ENCODE peak calls at places on chromosomes 12 and 14, in seven cellular contexts. One of them, this sample, is unnamed.

GRCh38 chr12:123444396-123445026 is 8.0 kb upstream of the RILPL2 start:
- DNase-seq in psoas muscle: no peak
- DNase-seq in AG09319: peak
- DNase-seq in cardiac fibroblast: peak
- DNase-seq in GM20000: no peak
- DNase-seq in fibroblast of villous mesenchyme: peak
- DNase-seq in heart right ventricle: no peak
- DNase-seq in this sample: no peak

GRCh38 chr12:71685312-71685906 is 473 bp upstream of the TMEM19 start:
- DNase-seq in heart right ventricle: no peak
- DNase-seq in psoas muscle: peak
- DNase-seq in cardiac fibroblast: no peak
- DNase-seq in GM20000: no peak
- DNase-seq in AG09319: no peak
- DNase-seq in fibroblast of villous mesenchyme: no peak
- DNase-seq in this sample: no peak

GRCh38 chr12:15444523-15444922 is 122.2 kb downstream of the PTPRO start:
- DNase-seq in AG09319: no peak
- DNase-seq in cardiac fibroblast: no peak
- DNase-seq in psoas muscle: no peak
- DNase-seq in heart right ventricle: no peak
- DNase-seq in GM20000: no peak
- DNase-seq in fibroblast of villous mesenchyme: no peak
- DNase-seq in this sample: no peak

GRCh38 chr14:100067481-100067880 is 2.3 kb downstream of the EVL start:
- DNase-seq in cardiac fibroblast: no peak
- DNase-seq in psoas muscle: no peak
- DNase-seq in GM20000: no peak
- DNase-seq in fibroblast of villous mesenchyme: no peak
- DNase-seq in heart right ventricle: no peak
- DNase-seq in AG09319: no peak
- DNase-seq in this sample: no peak

GRCh38 chr12:70485704-70486103 is 119.6 kb downstream of the KCNMB4 start:
- DNase-seq in fibroblast of villous mesenchyme: no peak
- DNase-seq in AG09319: no peak
- DNase-seq in psoas muscle: no peak
- DNase-seq in cardiac fibroblast: no peak
- DNase-seq in GM20000: no peak
- DNase-seq in heart right ventricle: no peak
- DNase-seq in this sample: no peak

GRCh38 chr12:80709811-80710726 is 2.6 kb downstream of the MYF6 start:
- DNase-seq in AG09319: no peak
- DNase-seq in heart right ventricle: no peak
- DNase-seq in psoas muscle: peak
- DNase-seq in fibroblast of villous mesenchyme: no peak
- DNase-seq in cardiac fibroblast: peak
- DNase-seq in GM20000: no peak
- DNase-seq in this sample: peak

GRCh38 chr14:64983439-64984310 is 3.0 kb upstream of the FNTB start:
- DNase-seq in cardiac fibroblast: peak
- DNase-seq in psoas muscle: no peak
- DNase-seq in fibroblast of villous mesenchyme: peak
- DNase-seq in AG09319: peak
- DNase-seq in heart right ventricle: no peak
- DNase-seq in GM20000: peak
- DNase-seq in this sample: peak

GRCh38 chr12:57093412-57094193 is 4.7 kb downstream of the NAB2 start:
- DNase-seq in fibroblast of villous mesenchyme: peak
- DNase-seq in psoas muscle: peak
- DNase-seq in heart right ventricle: peak
- DNase-seq in GM20000: peak
- DNase-seq in cardiac fibroblast: peak
- DNase-seq in AG09319: no peak
- DNase-seq in this sample: peak

GRCh38 chr12:44774815-44775411 is 101.2 kb downstream of the NELL2 start:
- DNase-seq in GM20000: peak
- DNase-seq in AG09319: no peak
- DNase-seq in heart right ventricle: no peak
- DNase-seq in cardiac fibroblast: peak
- DNase-seq in psoas muscle: no peak
- DNase-seq in fibroblast of villous mesenchyme: no peak
- DNase-seq in this sample: peak

GRCh38 chr12:62832528-62832927 is 102.4 kb downstream of the PPM1H start:
- DNase-seq in cardiac fibroblast: no peak
- DNase-seq in fibroblast of villous mesenchyme: no peak
- DNase-seq in GM20000: no peak
- DNase-seq in heart right ventricle: no peak
- DNase-seq in psoas muscle: no peak
- DNase-seq in AG09319: no peak
- DNase-seq in this sample: no peak

GRCh38 chr12:50825372-50825838 is 17.3 kb upstream of the TMPRSS12 start:
- DNase-seq in heart right ventricle: no peak
- DNase-seq in psoas muscle: no peak
- DNase-seq in cardiac fibroblast: peak
- DNase-seq in AG09319: peak
- DNase-seq in fibroblast of villous mesenchyme: peak
- DNase-seq in GM20000: peak
- DNase-seq in this sample: peak

GRCh38 chr12:31362759-31363415 is 36.9 kb upstream of the SINHCAF start:
- DNase-seq in cardiac fibroblast: no peak
- DNase-seq in AG09319: no peak
- DNase-seq in GM20000: peak
- DNase-seq in fibroblast of villous mesenchyme: peak
- DNase-seq in heart right ventricle: no peak
- DNase-seq in psoas muscle: no peak
- DNase-seq in this sample: peak

GRCh38 chr14:89227490-89227834 is 189.6 kb downstream of the FOXN3 start:
- DNase-seq in psoas muscle: no peak
- DNase-seq in heart right ventricle: no peak
- DNase-seq in cardiac fibroblast: no peak
- DNase-seq in GM20000: no peak
- DNase-seq in AG09319: no peak
- DNase-seq in fibroblast of villous mesenchyme: no peak
- DNase-seq in this sample: no peak

GRCh38 chr12:67991158-67991557 is 1.9 kb downstream of the IFNG-AS1 start:
- DNase-seq in AG09319: no peak
- DNase-seq in psoas muscle: no peak
- DNase-seq in fibroblast of villous mesenchyme: no peak
- DNase-seq in cardiac fibroblast: no peak
- DNase-seq in GM20000: peak
- DNase-seq in heart right ventricle: no peak
- DNase-seq in this sample: peak

GRCh38 chr12:114679942-114680341 is 4.0 kb downstream of the TBX3 start:
- DNase-seq in heart right ventricle: no peak
- DNase-seq in psoas muscle: no peak
- DNase-seq in cardiac fibroblast: peak
- DNase-seq in fibroblast of villous mesenchyme: peak
- DNase-seq in GM20000: no peak
- DNase-seq in AG09319: no peak
- DNase-seq in this sample: no peak

GRCh38 chr14:68139466-68140110 is 320.0 kb downstream of the RAD51B start:
- DNase-seq in heart right ventricle: no peak
- DNase-seq in cardiac fibroblast: no peak
- DNase-seq in GM20000: no peak
- DNase-seq in psoas muscle: no peak
- DNase-seq in fibroblast of villous mesenchyme: no peak
- DNase-seq in AG09319: no peak
- DNase-seq in this sample: no peak

GRCh38 chr12:124425667-124426066 is 130.8 kb downstream of the RFLNA start:
- DNase-seq in GM20000: no peak
- DNase-seq in heart right ventricle: peak
- DNase-seq in fibroblast of villous mesenchyme: no peak
- DNase-seq in psoas muscle: no peak
- DNase-seq in AG09319: no peak
- DNase-seq in cardiac fibroblast: no peak
- DNase-seq in this sample: no peak

GRCh38 chr12:132130690-132131089 is 13.4 kb downstream of the DDX51 start:
- DNase-seq in GM20000: no peak
- DNase-seq in cardiac fibroblast: no peak
- DNase-seq in fibroblast of villous mesenchyme: no peak
- DNase-seq in psoas muscle: no peak
- DNase-seq in heart right ventricle: no peak
- DNase-seq in AG09319: no peak
- DNase-seq in this sample: no peak

GRCh38 chr14:91233936-91234790 is 10.3 kb downstream of the GPR68 start:
- DNase-seq in GM20000: no peak
- DNase-seq in cardiac fibroblast: no peak
- DNase-seq in heart right ventricle: peak
- DNase-seq in psoas muscle: peak
- DNase-seq in fibroblast of villous mesenchyme: no peak
- DNase-seq in AG09319: no peak
- DNase-seq in this sample: no peak

GRCh38 chr12:93970892-93971688 is 177.3 kb upstream of the PLXNC1 start:
- DNase-seq in AG09319: no peak
- DNase-seq in GM20000: no peak
- DNase-seq in fibroblast of villous mesenchyme: no peak
- DNase-seq in cardiac fibroblast: peak
- DNase-seq in heart right ventricle: no peak
- DNase-seq in psoas muscle: no peak
- DNase-seq in this sample: no peak

GRCh38 chr12:51055060-51055459 is 6.9 kb downstream of the LETMD1 start:
- DNase-seq in GM20000: no peak
- DNase-seq in psoas muscle: no peak
- DNase-seq in cardiac fibroblast: no peak
- DNase-seq in fibroblast of villous mesenchyme: no peak
- DNase-seq in heart right ventricle: no peak
- DNase-seq in AG09319: no peak
- DNase-seq in this sample: no peak

GRCh38 chr12:114400395-114400794 is 5.5 kb downstream of the TBX5 start:
- DNase-seq in fibroblast of villous mesenchyme: peak
- DNase-seq in psoas muscle: no peak
- DNase-seq in AG09319: no peak
- DNase-seq in GM20000: no peak
- DNase-seq in heart right ventricle: no peak
- DNase-seq in cardiac fibroblast: no peak
- DNase-seq in this sample: no peak

GRCh38 chr12:33180921-33181320 is 258.7 kb downstream of the SYT10 start:
- DNase-seq in fibroblast of villous mesenchyme: no peak
- DNase-seq in GM20000: no peak
- DNase-seq in psoas muscle: no peak
- DNase-seq in AG09319: no peak
- DNase-seq in heart right ventricle: no peak
- DNase-seq in cardiac fibroblast: no peak
- DNase-seq in this sample: no peak

GRCh38 chr14:74400328-74400727 is 25.7 kb downstream of the SYNDIG1L start:
- DNase-seq in fibroblast of villous mesenchyme: peak
- DNase-seq in heart right ventricle: no peak
- DNase-seq in cardiac fibroblast: peak
- DNase-seq in GM20000: no peak
- DNase-seq in AG09319: no peak
- DNase-seq in psoas muscle: no peak
- DNase-seq in this sample: no peak
- TF ChIP-seq CTCF in fibroblast of villous mesenchyme: peak
- TF ChIP-seq CTCF in heart right ventricle: no peak
- TF ChIP-seq CTCF in cardiac fibroblast: peak
- TF ChIP-seq CTCF in GM20000: no peak
- TF ChIP-seq CTCF in AG09319: peak
- TF ChIP-seq CTCF in psoas muscle: no peak
- TF ChIP-seq CTCF in this sample: no peak

DNA sequence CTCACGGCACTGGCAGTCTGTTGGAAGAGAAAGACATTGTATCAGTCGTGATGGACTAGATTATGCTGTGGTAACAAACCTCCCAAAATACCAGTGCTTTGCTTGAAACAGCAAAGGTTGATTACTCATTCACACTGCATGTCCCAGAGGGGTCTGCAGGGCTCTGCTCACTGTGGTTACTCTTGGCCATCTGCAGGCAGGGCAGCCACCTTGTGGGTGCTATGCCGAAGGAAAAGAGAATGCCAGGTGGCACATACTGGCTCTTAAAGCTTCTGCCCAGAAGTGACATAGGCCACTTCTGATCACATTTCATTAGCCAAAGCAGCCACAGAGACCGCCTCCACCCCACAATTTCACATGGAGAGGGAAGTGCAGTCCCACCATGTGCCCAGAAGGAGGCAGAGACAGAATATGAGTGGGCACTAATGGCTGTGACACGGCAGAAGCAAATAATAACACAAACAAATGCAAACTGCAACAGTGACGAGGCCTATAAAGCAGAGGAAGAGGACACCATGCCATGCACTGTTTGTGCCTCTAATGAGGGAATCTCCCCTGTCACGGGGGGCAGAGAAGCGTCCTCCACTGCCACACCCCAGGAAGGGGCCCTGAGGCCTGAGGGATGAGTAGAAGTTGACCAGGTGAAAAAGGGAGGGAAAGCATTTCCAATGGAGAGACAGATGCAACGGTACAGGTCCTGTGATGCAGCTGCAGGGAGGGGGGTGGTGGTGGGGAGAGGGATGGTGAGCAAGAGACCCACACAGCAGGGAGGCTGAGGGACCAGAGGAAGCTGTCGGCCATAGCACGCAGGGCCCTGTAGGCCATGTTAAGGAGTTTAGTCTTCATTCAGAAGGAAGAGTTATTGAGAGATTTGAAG is 51.7 kb upstream of the KICS2 start:
- DNase-seq in heart right ventricle: no peak
- DNase-seq in psoas muscle: no peak
- DNase-seq in cardiac fibroblast: peak
- DNase-seq in GM20000: peak
- DNase-seq in AG09319: no peak
- DNase-seq in fibroblast of villous mesenchyme: peak
- DNase-seq in this sample: peak
- TF ChIP-seq CTCF in heart right ventricle: peak
- TF ChIP-seq CTCF in psoas muscle: peak
- TF ChIP-seq CTCF in cardiac fibroblast: peak
- TF ChIP-seq CTCF in GM20000: peak
- TF ChIP-seq CTCF in AG09319: peak
- TF ChIP-seq CTCF in fibroblast of villous mesenchyme: peak
- TF ChIP-seq CTCF in this sample: peak

DNA sequence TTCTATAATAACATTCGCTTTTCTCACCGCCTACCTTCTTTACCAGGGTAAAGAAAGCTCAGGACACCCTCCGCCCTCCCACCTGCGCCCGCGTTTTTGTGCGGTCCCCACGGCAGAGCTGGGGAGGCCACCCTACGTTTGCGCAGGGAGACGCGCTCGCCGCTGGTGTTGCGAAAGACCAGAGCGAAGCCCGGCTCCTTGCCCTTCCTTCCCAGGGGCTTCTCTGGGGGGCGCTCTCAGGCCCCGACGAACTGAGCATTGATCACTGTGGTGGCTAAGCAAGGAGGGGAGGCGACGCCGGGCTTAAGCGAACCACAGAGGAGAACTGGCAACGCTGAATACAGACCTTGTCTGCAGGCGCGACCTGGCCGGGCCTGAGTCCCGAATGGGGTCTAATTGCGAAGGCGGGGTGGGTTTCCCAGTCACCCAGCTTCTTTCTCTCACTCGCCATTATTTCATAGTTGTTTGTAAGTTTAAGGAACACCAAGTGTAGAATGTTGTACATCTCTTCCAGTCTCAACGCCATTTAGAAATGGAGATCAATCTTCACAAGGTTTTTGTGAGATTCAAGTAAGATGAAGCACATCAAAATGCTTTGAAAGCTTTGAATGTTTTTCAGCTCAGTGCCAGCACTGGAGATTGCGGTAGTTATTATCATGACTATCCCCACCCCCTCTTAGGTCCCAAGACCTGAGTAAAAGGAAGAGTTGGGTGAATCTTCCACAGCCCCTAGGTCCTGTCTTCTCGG is 1.7 kb upstream of the NKX2-1 start:
- DNase-seq in heart right ventricle: no peak
- DNase-seq in fibroblast of villous mesenchyme: no peak
- DNase-seq in GM20000: no peak
- DNase-seq in cardiac fibroblast: no peak
- DNase-seq in AG09319: no peak
- DNase-seq in psoas muscle: no peak
- DNase-seq in this sample: peak
- TF ChIP-seq CTCF in heart right ventricle: no peak
- TF ChIP-seq CTCF in fibroblast of villous mesenchyme: no peak
- TF ChIP-seq CTCF in GM20000: no peak
- TF ChIP-seq CTCF in cardiac fibroblast: no peak
- TF ChIP-seq CTCF in AG09319: no peak
- TF ChIP-seq CTCF in psoas muscle: no peak
- TF ChIP-seq CTCF in this sample: no peak

GRCh38 chr12:41564816-41565215 is 376.7 kb downstream of the PDZRN4 start:
- DNase-seq in AG09319: no peak
- DNase-seq in fibroblast of villous mesenchyme: no peak
- DNase-seq in psoas muscle: no peak
- DNase-seq in cardiac fibroblast: no peak
- DNase-seq in GM20000: no peak
- DNase-seq in heart right ventricle: no peak
- DNase-seq in this sample: no peak
- TF ChIP-seq CTCF in AG09319: no peak
- TF ChIP-seq CTCF in fibroblast of villous mesenchyme: peak
- TF ChIP-seq CTCF in psoas muscle: no peak
- TF ChIP-seq CTCF in cardiac fibroblast: no peak
- TF ChIP-seq CTCF in GM20000: no peak
- TF ChIP-seq CTCF in heart right ventricle: no peak
- TF ChIP-seq CTCF in this sample: no peak